ENCODE peak calls at places on chromosomes 6 and 20, in nine cellular contexts. H is substantia nigra, N is kidney epithelial cell, S is NCI-H2029, L is fibroblast of villous mesenchyme, Y is kidney tubule cell, V is posterior cingulate gyrus, B is AG20443, Q is Peyer's patch. P is an unnamed sample.

GRCh38 chr6:128516514-128516898 is 3.9 kb downstream of the PTPRK start:
- DNase-seq in L (no peak), V (no peak), Q (no peak), B (peak), Y (peak), H (no peak), N (no peak), S (no peak), P (no peak)

GRCh38 chr6:34602318-34603111 is 46.4 kb upstream of the SPDEF start:
- DNase-seq in H (no peak), V (no peak), B (no peak), Y (peak), S (peak), L (no peak), Q (peak), N (peak), P (no peak)

GRCh38 chr20:137668-138131 is 4.7 kb upstream of the DEFB126 start:
- DNase-seq in N (no peak), Q (no peak), V (no peak), L (no peak), B (no peak), Y (no peak), S (peak), H (no peak), P (no peak)

GRCh38 chr6:45535933-45536332 is 158.2 kb upstream of the SUPT3H start:
- DNase-seq in H (no peak), N (no peak), Q (no peak), V (no peak), L (no peak), B (no peak), Y (no peak), S (no peak), P (no peak)

GRCh38 chr6:30861257-30862048 is 22.9 kb upstream of the DDR1 start:
- DNase-seq in Y (no peak), N (no peak), L (no peak), S (no peak), V (no peak), H (no peak), Q (no peak), B (no peak), P (no peak)

GRCh38 chr20:57562541-57563465 is 1.9 kb downstream of the PCK1 start:
- DNase-seq in V (no peak), Q (no peak), L (no peak), B (no peak), N (no peak), H (no peak), S (no peak), Y (no peak), P (no peak)

GRCh38 chr20:63230800-63231268 is 4.9 kb upstream of the BIRC7 start:
- DNase-seq in N (no peak), Q (peak), B (peak), V (peak), Y (peak), S (no peak), L (peak), H (peak), P (peak)

GRCh38 chr20:45621593-45621992 is 7.9 kb upstream of the WFDC10A start:
- DNase-seq in S (no peak), B (no peak), V (no peak), Y (no peak), L (no peak), Q (peak), H (no peak), N (no peak), P (no peak)

GRCh38 chr6:31935829-31936228 is 8.3 kb downstream of the C2 start:
- DNase-seq in L (no peak), V (no peak), H (no peak), Q (no peak), N (no peak), Y (no peak), B (no peak), S (no peak), P (no peak)

GRCh38 chr20:63337786-63338420 is 23.2 kb downstream of the CHRNA4 start:
- DNase-seq in Q (no peak), Y (no peak), S (no peak), V (peak), H (no peak), L (peak), N (peak), B (no peak), P (no peak)

GRCh38 chr20:43838703-43839060 is 76.0 kb upstream of the TOX2 start:
- DNase-seq in S (no peak), Q (no peak), N (no peak), H (no peak), V (no peak), B (no peak), Y (no peak), L (no peak), P (no peak)

GRCh38 chr6:161435426-161436065 is 161.7 kb upstream of the AGPAT4 start:
- DNase-seq in L (no peak), Y (peak), V (no peak), S (no peak), B (no peak), H (no peak), Q (no peak), N (no peak), P (no peak)

GRCh38 chr6:149840345-149841075 is 23.6 kb downstream of the LRP11 start:
- DNase-seq in N (no peak), H (peak), V (peak), S (peak), Q (peak), Y (peak), B (peak), L (peak), P (peak)

GRCh38 chr20:61731363-61732181 is 334.1 kb downstream of the TAF4 start:
- DNase-seq in L (no peak), Q (no peak), B (peak), N (no peak), Y (peak), V (peak), H (no peak), S (no peak), P (no peak)

GRCh38 chr6:155524249-155524651 is 68.6 kb upstream of the NOX3 start:
- DNase-seq in N (no peak), S (no peak), V (no peak), L (peak), Q (no peak), B (peak), H (no peak), Y (peak), P (no peak)

GRCh38 chr20:5153152-5153467 is 26.3 kb downstream of the CDS2 start:
- DNase-seq in B (no peak), V (no peak), L (no peak), S (no peak), Y (no peak), N (no peak), H (no peak), Q (no peak), P (no peak)

GRCh38 chr20:17518339-17519052 is 12.7 kb downstream of the BFSP1 start:
- DNase-seq in V (no peak), S (no peak), Y (no peak), H (peak), L (peak), B (peak), Q (no peak), N (no peak), P (peak)

GRCh38 chr20:53057579-53057978 is 85.4 kb downstream of the TSHZ2 start:
- DNase-seq in V (no peak), L (no peak), S (no peak), B (no peak), Y (no peak), H (no peak), Q (no peak), N (no peak), P (no peak)

GRCh38 chr6:39088331-39088730 is 26.7 kb downstream of the SAYSD1 start:
- DNase-seq in Y (peak), S (no peak), Q (no peak), L (peak), B (peak), N (no peak), V (no peak), H (peak), P (peak)

GRCh38 chr6:150899231-150899630 is 33.7 kb downstream of the MTHFD1L start:
- DNase-seq in H (no peak), L (no peak), V (no peak), S (no peak), Q (no peak), B (no peak), N (no peak), Y (no peak), P (no peak)